ENCODE peak calls at places on chromosomes 3 and 15, in eight cellular contexts. C is cardiac fibroblast, E is right lobe of liver, H is neural progenitor cell, F is ovary, D is colonic mucosa, X is stomach, L is cardiac muscle cell. G is an unnamed sample.

GRCh38 chr3:110579841-110580550 is 491.6 kb upstream of the NECTIN3 start:
- DNase-seq in E (no peak), C (peak; percentile 46), H (no peak), L (peak; percentile 44), X (no peak), D (no peak), F (no peak), G (peak; percentile 61)

GRCh38 chr3:183410280-183410679 is 18.1 kb downstream of the MCF2L2 start:
- DNase-seq in E (no peak), X (no peak), C (no peak), F (no peak), L (no peak), H (no peak), D (no peak), G (no peak)

GRCh38 chr15:63391669-63392354 is 10.2 kb upstream of the CA12 start:
- DNase-seq in E (no peak), C (no peak), X (no peak), D (no peak), L (no peak), F (no peak), H (no peak), G (no peak)

GRCh38 chr3:108171095-108171494 is 51.1 kb downstream of the IFT57 start:
- DNase-seq in H (no peak), F (no peak), L (no peak), E (no peak), C (no peak), X (no peak), D (peak; percentile 31), G (no peak)

GRCh38 chr3:191492601-191493000 is 31.6 kb downstream of the PYDC2 start:
- DNase-seq in L (peak; percentile 21), X (no peak), H (no peak), F (no peak), E (no peak), C (peak; percentile 12), D (no peak), G (no peak)

GRCh38 chr15:90571063-90571541 is 41.4 kb downstream of the CRTC3 start:
- DNase-seq in L (no peak), C (no peak), H (no peak), D (peak; percentile 85), F (no peak), E (no peak), X (no peak), G (peak; percentile 55)

GRCh38 chr15:78617131-78617915 is 3.5 kb downstream of the CHRNA3 start:
- DNase-seq in L (no peak), D (no peak), C (no peak), X (peak; percentile 22), F (no peak), H (no peak), E (no peak), G (peak; percentile 13)

GRCh38 chr3:147008886-147009285 is 397.5 kb downstream of the ZIC4 start:
- DNase-seq in H (no peak), E (no peak), C (no peak), D (no peak), X (no peak), L (no peak), F (no peak), G (peak; percentile 96)

GRCh38 chr3:24829632-24830229 is 335.1 kb upstream of the THRB start:
- DNase-seq in C (no peak), L (peak; percentile 4), X (peak; percentile 55), D (peak; percentile 46), E (no peak), H (peak; percentile 72), F (no peak), G (no peak)

GRCh38 chr3:111269782-111270181 is 198.2 kb downstream of the NECTIN3 start:
- DNase-seq in D (no peak), F (no peak), L (no peak), X (no peak), E (no peak), C (no peak), H (no peak), G (no peak)

GRCh38 chr15:74373056-74373650 is 5.7 kb upstream of the CYP11A1 start:
- DNase-seq in E (peak; percentile 25), L (no peak), C (no peak), X (no peak), F (no peak), D (no peak), H (no peak), G (no peak)

GRCh38 chr15:80804970-80805495 is 25.9 kb downstream of the CEMIP start:
- DNase-seq in D (peak; percentile 38), X (no peak), L (no peak), C (no peak), F (no peak), H (no peak), E (no peak), G (no peak)

GRCh38 chr15:38038659-38039442 is 104.4 kb downstream of the TMCO5A start:
- DNase-seq in D (no peak), C (peak; percentile 53), X (no peak), E (no peak), L (peak; percentile 57), H (no peak), F (no peak), G (peak; percentile 86)

GRCh38 chr3:170256597-170256996 is 34.4 kb downstream of the PRKCI start:
- DNase-seq in D (no peak), L (no peak), H (no peak), C (no peak), E (no peak), F (no peak), X (no peak), G (no peak)

GRCh38 chr3:15595955-15596354 is 5.4 kb downstream of the HACL1 start:
- DNase-seq in H (no peak), E (no peak), D (no peak), C (no peak), L (no peak), X (no peak), F (no peak), G (no peak)

GRCh38 chr3:15601046-15601398 is 347 bp downstream of the HACL1 start:
- DNase-seq in H (no peak), X (no peak), C (no peak), D (no peak), E (no peak), L (no peak), F (no peak), G (peak; percentile 12)

GRCh38 chr3:15602146-15602536 is 596 bp downstream of the BTD start:
- DNase-seq in X (no peak), F (no peak), C (no peak), H (no peak), E (no peak), L (no peak), D (no peak), G (no peak)

GRCh38 chr3:15606434-15606891 is 4.9 kb downstream of the BTD start:
- DNase-seq in F (no peak), D (peak; percentile 60), C (peak; percentile 46), X (no peak), L (peak; percentile 21), E (no peak), H (no peak), G (peak; percentile 12)

DNA sequence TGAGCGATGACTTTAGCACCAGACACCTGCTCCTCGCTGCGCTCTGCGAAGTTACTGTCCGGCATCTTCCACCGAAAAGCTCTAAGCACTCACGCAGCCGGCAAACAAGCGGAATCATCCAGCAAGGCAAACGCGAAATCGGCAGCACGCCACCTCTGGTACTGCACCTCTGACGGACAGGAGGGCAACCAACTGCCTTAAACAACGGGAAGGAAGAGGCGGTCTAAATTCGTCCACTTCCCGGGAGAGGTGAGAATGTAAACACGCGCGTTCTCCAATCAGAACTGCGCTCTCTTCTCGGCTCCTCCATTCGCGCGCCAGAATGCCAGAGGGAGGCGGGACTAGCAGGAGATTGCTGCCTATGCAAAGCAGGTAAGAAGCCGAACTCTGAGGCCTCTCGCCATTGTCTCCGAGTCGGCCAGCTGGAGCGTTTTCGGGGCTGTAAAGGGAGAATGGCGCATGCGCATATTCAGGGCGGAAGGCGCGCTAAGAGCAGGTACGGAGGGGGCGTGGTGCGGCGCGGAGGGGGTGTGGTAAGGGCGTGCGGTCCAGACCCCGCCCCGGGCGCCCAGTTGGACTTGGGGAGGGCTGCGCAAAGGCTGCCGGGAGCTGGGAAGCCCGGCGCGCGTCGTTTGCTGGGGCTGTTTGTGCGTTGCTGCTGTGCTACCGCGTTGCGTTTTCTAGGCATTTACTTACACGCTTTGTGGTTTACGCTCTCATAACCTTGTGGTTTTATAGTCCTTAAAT is at the start of the genes BTD and HACL1:
- DNase-seq in X (peak; percentile 97), E (peak; percentile 98), D (peak; percentile 97), F (peak; percentile 98), C (peak; percentile 99), H (peak; percentile 100), L (peak; percentile 100), G (peak; percentile 99)
- TF ChIP-seq CTCF in X (no peak), E (peak; percentile 25), D (peak; percentile 29), F (no peak), C (peak; percentile 26), H (peak; percentile 41), L (peak; percentile 19), G (peak; percentile 19)

GRCh38 chr3:102000620-102001209 is 151.4 kb downstream of the NFKBIZ start:
- DNase-seq in C (no peak), D (no peak), F (no peak), H (no peak), E (no peak), L (no peak), X (no peak), G (no peak)

GRCh38 chr3:101996832-101997231 is 147.5 kb downstream of the NFKBIZ start:
- DNase-seq in H (no peak), D (no peak), X (no peak), L (no peak), F (no peak), C (no peak), E (no peak), G (no peak)

GRCh38 chr3:101995371-101996046 is 146.2 kb downstream of the NFKBIZ start:
- DNase-seq in H (no peak), F (no peak), L (peak; percentile 64), X (no peak), E (no peak), D (no peak), C (peak; percentile 65), G (no peak)

GRCh38 chr3:101999177-101999778 is 150.0 kb downstream of the NFKBIZ start:
- DNase-seq in D (no peak), C (no peak), L (no peak), H (no peak), X (no peak), F (no peak), E (no peak), G (no peak)

GRCh38 chr3:101998256-101998926 is 149.1 kb downstream of the NFKBIZ start:
- DNase-seq in F (no peak), L (peak; percentile 5), E (no peak), C (no peak), H (no peak), X (no peak), D (no peak), G (peak; percentile 12)
- TF ChIP-seq CTCF in F (no peak), L (no peak), E (no peak), C (no peak), H (no peak), X (no peak), D (no peak), G (no peak)

GRCh38 chr3:128725547-128725931 is 444 bp upstream of the RAB7A start:
- DNase-seq in D (no peak), E (no peak), H (no peak), X (no peak), C (no peak), L (no peak), F (no peak), G (no peak)
- TF ChIP-seq CTCF in D (no peak), E (no peak), H (no peak), X (no peak), C (no peak), L (no peak), F (no peak), G (no peak)

DNA sequence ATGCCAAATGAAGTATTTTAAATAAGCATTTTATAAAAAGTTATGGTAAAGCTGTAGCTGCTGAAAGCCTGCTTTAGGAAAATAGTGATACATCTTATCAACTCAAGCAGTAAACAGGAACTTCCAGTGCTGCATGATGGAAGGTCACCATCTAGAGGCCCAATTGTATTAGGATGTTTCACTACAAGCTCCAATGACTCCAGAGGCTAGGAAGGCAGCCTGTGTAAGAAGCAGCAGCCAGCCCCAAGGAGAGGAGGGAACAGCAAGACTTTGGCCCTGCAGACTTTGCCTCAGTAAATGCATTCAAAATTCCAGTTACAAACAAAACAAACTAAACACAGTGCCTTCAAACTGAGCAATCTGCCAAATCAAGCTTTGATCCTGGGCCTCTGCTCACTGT is 32.1 kb downstream of the ILDR1 start:
- DNase-seq in E (no peak), L (peak; percentile 51), X (no peak), D (no peak), H (peak; percentile 23), F (no peak), C (peak; percentile 39), G (no peak)
- TF ChIP-seq CTCF in E (no peak), L (peak; percentile 7), X (no peak), D (no peak), H (peak; percentile 15), F (no peak), C (no peak), G (no peak)